ENCODE peak calls at places on chromosomes 5 and 9, in five cellular contexts. A is HepG2, H is H1, Y is K562, T is GM12878. U is an unnamed sample.

GRCh38 chr9:706606-707451 is 134.7 kb upstream of the DMRT1 start:
- DNase-seq in A (peak), H (peak), Y (peak), T (no peak), U (peak)

GRCh38 chr5:41335596-41335995 is 122.3 kb upstream of the C6 start:
- DNase-seq in A (no peak), H (no peak), Y (no peak), T (no peak), U (no peak)

GRCh38 chr5:138354387-138354786 is 1.9 kb downstream of the KDM3B start:
- DNase-seq in A (no peak), H (no peak), Y (no peak), T (no peak), U (no peak)

GRCh38 chr5:108109059-108109458 is 272.8 kb downstream of the FBXL17 start:
- DNase-seq in A (no peak), H (no peak), Y (no peak), T (no peak), U (no peak)

GRCh38 chr9:100111235-100111634 is 12.2 kb downstream of the INVS start:
- DNase-seq in A (no peak), H (no peak), Y (no peak), T (no peak), U (no peak)

GRCh38 chr9:16180546-16180945 is 627.7 kb downstream of the CCDC171 start:
- DNase-seq in A (no peak), H (no peak), Y (no peak), T (no peak), U (no peak)

GRCh38 chr5:14728109-14728938 is 63.8 kb downstream of the OTULIN start:
- DNase-seq in A (peak), H (peak), Y (no peak), T (no peak), U (peak)

GRCh38 chr5:151183451-151184245 is 26.1 kb upstream of the ANXA6 start:
- DNase-seq in A (no peak), H (no peak), Y (no peak), T (no peak), U (no peak)

GRCh38 chr9:27880135-27880534 is 306.9 kb upstream of the C9orf72 start:
- DNase-seq in A (no peak), H (no peak), Y (no peak), T (no peak), U (no peak)

GRCh38 chr5:74801941-74802340 is 34.9 kb downstream of the NSA2 start:
- DNase-seq in A (no peak), H (no peak), Y (no peak), T (no peak), U (no peak)

GRCh38 chr9:72362680-72363139 is 2.3 kb downstream of the ZFAND5 start:
- DNase-seq in A (peak), H (no peak), Y (peak), T (peak), U (no peak)

GRCh38 chr9:92617951-92618510 is 51.9 kb downstream of the IPPK start:
- DNase-seq in A (no peak), H (no peak), Y (no peak), T (no peak), U (no peak)

GRCh38 chr9:131843989-131844744 is 104.3 kb upstream of the RAPGEF1 start:
- DNase-seq in A (no peak), H (no peak), Y (no peak), T (no peak), U (no peak)

GRCh38 chr5:115601709-115602584 is at the start of gene TICAM2:
- DNase-seq in A (no peak), H (peak), Y (peak), T (peak), U (peak)

GRCh38 chr9:120636194-120636957 is 56.4 kb upstream of the CDK5RAP2 start:
- DNase-seq in A (no peak), H (no peak), Y (no peak), T (no peak), U (no peak)

GRCh38 chr9:129828969-129829368 is 5.0 kb upstream of the TOR1A start:
- DNase-seq in A (no peak), H (no peak), Y (no peak), T (no peak), U (no peak)

GRCh38 chr5:158560170-158560569 is 539.5 kb downstream of the EBF1 start:
- DNase-seq in A (peak), H (no peak), Y (no peak), T (peak), U (no peak)

GRCh38 chr5:175356428-175356827 is 87.6 kb downstream of the DRD1 start:
- DNase-seq in A (no peak), H (no peak), Y (no peak), T (no peak), U (no peak)

GRCh38 chr5:61450170-61450815 is 118.2 kb downstream of the ZSWIM6 start:
- DNase-seq in A (no peak), H (no peak), Y (no peak), T (no peak), U (no peak)

GRCh38 chr9:96150324-96151023 is 151.5 kb downstream of the HSD17B3 start:
- DNase-seq in A (no peak), H (no peak), Y (no peak), T (peak), U (no peak)

GRCh38 chr9:13665418-13666066 is 386.1 kb upstream of the MPDZ start:
- DNase-seq in A (peak), H (no peak), Y (peak), T (no peak), U (no peak)

GRCh38 chr5:130975299-130975698 is 189.8 kb downstream of the HINT1 start:
- DNase-seq in A (no peak), H (no peak), Y (no peak), T (no peak), U (no peak)

GRCh38 chr5:87541668-87542067 is 128.9 kb upstream of the CCNH start:
- DNase-seq in A (no peak), H (no peak), Y (no peak), T (no peak), U (no peak)

DNA sequence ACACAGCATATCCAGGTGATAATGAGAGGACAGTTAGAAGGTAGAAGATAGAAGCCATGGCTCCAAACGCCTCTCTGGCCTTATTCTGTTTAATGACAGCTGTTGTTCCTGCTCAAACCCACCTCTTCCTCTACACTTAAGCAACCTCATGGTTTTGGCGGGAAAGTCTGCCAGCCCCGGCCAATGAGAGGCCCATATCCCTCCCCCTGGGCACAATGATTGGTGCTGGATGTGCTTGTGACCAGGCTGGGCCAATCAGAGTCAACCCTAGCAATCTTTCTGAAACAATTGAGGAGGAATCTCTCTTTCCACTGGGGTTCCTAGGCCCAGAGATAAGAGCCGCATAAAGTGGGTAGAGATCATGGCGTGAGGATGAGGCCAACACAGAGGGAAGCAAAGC is 4.8 kb upstream of the GFI1B start:
- DNase-seq in A (no peak), H (no peak), Y (peak), T (no peak), U (no peak)
- TF ChIP-seq CREB1 in A (no peak), H (no peak), Y (no peak), T (no peak), U (no peak)

DNA sequence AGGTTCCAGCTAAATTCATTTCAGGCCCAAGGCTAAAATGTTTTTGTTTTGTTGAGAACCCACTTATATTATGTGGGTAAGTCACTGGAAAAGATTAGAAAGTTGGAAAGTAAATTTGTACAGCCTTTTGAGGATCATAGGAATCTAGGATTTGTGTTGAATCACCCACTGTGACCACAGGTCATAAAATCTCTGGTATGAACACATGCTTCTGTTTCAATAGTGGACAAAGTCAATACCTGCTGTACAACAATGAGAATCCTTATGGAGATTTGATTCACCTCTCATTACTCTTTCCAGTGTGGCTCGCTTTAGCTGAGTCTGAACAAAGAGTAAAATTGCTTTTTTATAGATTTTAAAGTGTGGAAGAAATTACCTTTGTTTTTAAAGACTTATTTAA is 369.5 kb downstream of the TMEM167A start:
- DNase-seq in A (peak), H (no peak), Y (no peak), T (no peak), U (no peak)
- TF ChIP-seq ATF3 in A (no peak), H (no peak), Y (no peak), T (no peak), U (no peak)

GRCh38 chr9:137244486-137245449 is 3.7 kb downstream of the TUBB4B start:
- DNase-seq in A (no peak), H (no peak), Y (no peak), T (no peak), U (peak)
- TF ChIP-seq CREB1 in A (no peak), H (no peak), Y (no peak), T (no peak), U (no peak)

DNA sequence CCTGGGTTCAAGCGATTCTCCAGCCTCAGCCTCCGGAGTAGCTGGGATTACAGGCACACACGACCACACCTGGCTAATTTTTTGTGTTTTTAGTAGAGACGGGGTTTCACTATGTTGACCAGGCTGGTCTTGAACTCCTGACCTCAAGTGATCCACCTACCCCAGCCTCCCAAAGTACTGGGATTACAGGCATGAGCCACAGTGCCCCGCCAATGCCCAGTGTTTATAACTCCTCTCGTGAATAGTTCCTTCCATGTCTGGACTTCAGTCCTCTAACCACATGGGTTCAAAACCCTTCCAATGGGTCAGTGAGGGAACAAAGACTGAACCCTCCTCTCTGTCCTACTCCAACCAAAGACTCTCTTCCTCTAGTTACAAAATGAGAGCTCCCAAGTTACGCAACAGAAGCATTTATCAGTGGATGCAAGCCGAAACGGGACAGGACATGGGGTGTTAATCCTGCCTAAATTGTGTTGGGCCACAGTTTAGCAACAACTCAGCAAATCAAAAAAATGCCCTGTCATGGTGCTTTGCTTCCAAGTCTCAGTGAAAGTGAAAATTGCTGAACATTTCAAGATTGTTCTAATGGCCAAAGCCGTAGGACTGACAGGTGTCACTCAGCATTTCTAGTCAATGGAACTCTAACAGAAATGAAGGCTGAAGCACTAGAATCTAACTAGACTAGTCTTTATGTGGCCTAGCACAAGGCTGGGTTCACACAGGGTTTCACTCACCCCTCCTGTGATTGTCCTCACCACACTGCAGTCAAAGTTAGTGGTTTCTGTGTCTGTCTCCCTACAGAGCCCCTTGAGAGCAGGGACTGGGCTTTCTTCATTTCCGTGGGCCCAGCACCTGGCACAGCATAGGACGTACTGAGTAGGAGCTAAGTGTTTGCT is 3.2 kb upstream of the TMEM245 start:
- DNase-seq in A (peak), H (no peak), Y (peak), T (no peak), U (no peak)
- TF ChIP-seq ATF3 in A (no peak), H (no peak), Y (peak), T (no peak), U (no peak)

GRCh38 chr9:19965336-19965735 is 176.5 kb upstream of the SLC24A2 start:
- DNase-seq in A (no peak), H (no peak), Y (no peak), T (no peak), U (no peak)
- TF ChIP-seq CREB1 in A (no peak), H (no peak), Y (no peak), T (no peak), U (no peak)

GRCh38 chr5:32909207-32909606 is 198.1 kb downstream of the NPR3 start:
- DNase-seq in A (no peak), H (no peak), Y (no peak), T (no peak), U (no peak)
- TF ChIP-seq ATF3 in A (no peak), H (no peak), Y (no peak), T (no peak), U (no peak)

DNA sequence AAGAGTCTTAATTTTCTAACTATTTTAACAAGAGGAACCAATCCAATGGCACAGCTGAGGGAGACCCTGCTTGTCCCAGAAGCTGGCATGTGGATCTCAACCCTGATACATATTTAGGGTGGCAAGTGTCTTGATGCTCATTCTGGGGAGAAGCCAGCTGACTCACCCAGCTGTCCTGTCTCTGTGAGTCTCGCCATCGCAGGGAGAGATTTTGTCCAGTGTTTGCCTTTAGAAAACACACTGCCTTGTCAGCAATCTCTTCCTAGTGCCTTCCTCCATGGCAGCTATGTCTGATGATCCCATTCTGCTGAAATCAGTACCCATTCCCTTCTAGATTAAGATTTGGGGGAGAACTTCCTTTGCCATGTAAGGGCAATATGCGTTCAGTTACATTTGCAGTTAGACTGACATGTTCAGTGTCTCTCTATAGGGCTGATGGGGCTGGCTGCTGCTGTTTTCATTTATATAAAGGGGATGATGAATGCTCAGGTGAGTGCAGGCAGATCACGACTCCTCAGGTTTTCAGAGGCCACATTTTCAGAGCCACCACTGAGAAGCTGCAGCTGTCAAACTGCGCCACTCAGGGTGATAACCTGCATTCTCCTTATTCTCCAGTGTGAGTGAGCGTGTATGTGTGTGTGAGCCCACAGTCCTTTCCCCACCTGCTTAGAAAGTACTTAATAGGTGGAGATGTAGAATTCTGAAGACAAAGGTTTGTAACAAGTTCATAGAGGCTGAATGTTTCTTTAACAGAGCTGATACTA is 217.0 kb downstream of the GAS1 start:
- DNase-seq in A (no peak), H (no peak), Y (no peak), T (no peak), U (no peak)
- TF ChIP-seq CREB1 in A (no peak), H (no peak), Y (no peak), T (no peak), U (no peak)

DNA sequence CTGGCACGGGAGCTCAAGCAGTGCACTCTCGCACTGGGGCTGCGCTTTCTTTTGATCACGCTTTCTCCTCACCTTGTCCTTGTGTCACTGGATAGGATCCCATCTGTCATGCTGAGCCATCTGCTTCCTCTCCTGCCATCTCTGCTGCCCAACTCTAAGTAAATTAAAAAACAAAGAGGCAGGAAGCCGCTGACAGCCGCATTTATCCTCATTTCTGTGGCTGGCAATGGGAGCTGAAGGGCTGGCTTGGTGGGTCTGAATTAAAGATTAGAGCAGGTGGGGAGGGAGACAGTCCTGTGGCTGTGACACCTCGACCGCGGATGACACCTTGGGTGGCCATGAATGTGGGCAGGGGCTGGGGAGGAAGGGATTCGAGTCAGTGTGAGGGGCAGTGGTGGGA is 159.2 kb upstream of the ALDH1B1 start:
- DNase-seq in A (no peak), H (no peak), Y (no peak), T (no peak), U (no peak)
- TF ChIP-seq ATF3 in A (no peak), H (no peak), Y (no peak), T (no peak), U (no peak)

DNA sequence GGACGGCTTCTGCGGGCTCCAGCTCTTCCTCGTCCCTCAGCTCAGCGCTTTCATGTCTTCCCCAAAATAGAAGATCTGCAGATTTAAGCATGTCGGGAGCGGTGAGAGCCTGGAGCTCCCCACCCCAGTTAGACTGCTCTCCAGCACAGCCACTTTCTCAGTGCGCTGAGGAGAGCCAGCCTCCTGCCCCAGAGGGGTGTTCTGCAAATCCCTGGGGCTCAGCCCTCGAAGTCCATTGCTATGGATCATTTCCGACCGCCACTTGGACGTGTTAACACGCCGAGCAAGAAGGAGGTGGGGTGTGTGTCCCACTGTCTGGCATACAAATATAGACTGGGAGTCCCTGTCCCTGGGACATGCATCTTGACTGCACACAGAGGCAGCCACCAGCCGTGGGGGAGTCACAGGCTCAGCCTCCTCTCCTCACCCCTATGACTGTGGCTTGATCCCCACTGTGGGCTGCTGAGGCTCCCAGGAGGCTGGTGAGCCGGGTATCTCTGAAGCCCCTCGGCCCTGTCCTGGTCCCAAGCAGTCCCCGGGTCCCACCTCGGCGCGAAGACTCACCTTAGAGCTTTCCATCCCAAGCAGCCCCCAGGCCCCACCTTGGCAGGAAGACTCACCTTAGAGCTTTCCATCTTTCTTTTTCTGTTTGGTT is 30.0 kb upstream of the RNF130 start:
- DNase-seq in A (no peak), H (no peak), Y (no peak), T (no peak), U (no peak)
- TF ChIP-seq CREB1 in A (no peak), H (no peak), Y (no peak), T (no peak), U (no peak)

DNA sequence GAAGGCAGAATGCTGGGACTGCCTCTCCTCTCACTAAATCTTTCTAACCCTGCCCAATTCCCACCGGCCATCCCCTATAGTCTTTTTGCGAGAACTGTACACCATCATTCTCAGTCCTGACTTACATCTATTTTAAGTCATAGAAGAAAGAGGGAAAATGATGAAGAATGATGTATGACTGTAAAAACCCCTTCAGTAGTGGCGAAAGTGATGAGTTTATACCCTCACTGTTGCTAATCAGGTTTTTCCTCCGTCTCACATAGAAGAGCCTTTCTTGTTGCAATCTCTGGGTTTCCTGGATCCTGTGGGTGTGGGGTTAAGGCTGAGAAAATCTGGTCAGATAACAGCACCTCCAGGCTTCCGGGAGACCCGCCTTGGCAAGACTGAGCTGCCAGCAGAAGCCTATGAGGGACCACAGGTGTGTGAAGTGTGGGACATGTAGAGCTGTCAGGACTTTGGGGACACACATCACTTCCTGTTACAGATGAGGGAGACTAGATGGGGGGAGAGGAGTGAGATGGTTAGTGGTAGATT is 147.1 kb upstream of the SLC12A2 start:
- DNase-seq in A (no peak), H (no peak), Y (no peak), T (no peak), U (no peak)
- TF ChIP-seq ATF3 in A (no peak), H (no peak), Y (no peak), T (no peak), U (no peak)